ENCODE peak calls at places on chromosomes 7 and 10, in six cellular contexts. Y, M, S, R, E and U are unnamed samples.

GRCh38 chr7:1248459-1249131 is 15.9 kb downstream of the UNCX start:
- DNase-seq in E (no peak), R (no peak), Y (no peak), S (peak), M (no peak), U (no peak)

GRCh38 chr10:108801775-108802516 is 1121.4 kb downstream of the XPNPEP1 start:
- DNase-seq in S (no peak), M (peak), R (no peak), E (no peak), Y (no peak), U (no peak)

GRCh38 chr10:114437456-114438292 is 33.4 kb upstream of the AFAP1L2 start:
- DNase-seq in M (peak), R (peak), E (no peak), S (no peak), Y (no peak), U (no peak)

GRCh38 chr10:79048639-79049550 is 19.9 kb upstream of the ZMIZ1 start:
- DNase-seq in M (no peak), S (peak), R (no peak), Y (no peak), E (peak), U (no peak)

GRCh38 chr7:157056246-157056645 is 45.8 kb upstream of the MNX1 start:
- DNase-seq in R (no peak), Y (no peak), E (no peak), S (no peak), M (no peak), U (no peak)

GRCh38 chr10:7417103-7417623 is 6.3 kb upstream of the SFMBT2 start:
- DNase-seq in M (peak), Y (no peak), S (no peak), E (no peak), R (no peak), U (no peak)

GRCh38 chr10:50853557-50853956 is 31.9 kb downstream of the A1CF start:
- DNase-seq in M (no peak), R (no peak), E (no peak), S (no peak), Y (no peak), U (no peak)

GRCh38 chr7:36597099-36597773 is 127.1 kb downstream of the AOAH start:
- DNase-seq in R (no peak), M (no peak), E (no peak), Y (no peak), S (no peak), U (no peak)

GRCh38 chr7:93856319-93856718 is 34.2 kb downstream of the TFPI2 start:
- DNase-seq in M (no peak), E (no peak), Y (no peak), S (no peak), R (no peak), U (no peak)

GRCh38 chr10:32882076-32882475 is 76.0 kb downstream of the ITGB1 start:
- DNase-seq in S (no peak), Y (no peak), R (no peak), E (no peak), M (no peak), U (no peak)

GRCh38 chr7:148079681-148080080 is 510.9 kb upstream of the C7orf33 start:
- DNase-seq in M (no peak), Y (no peak), R (no peak), E (no peak), S (no peak), U (no peak)

GRCh38 chr7:26477381-26477780 is 185.7 kb downstream of the SNX10 start:
- DNase-seq in S (no peak), Y (no peak), R (no peak), E (no peak), M (no peak), U (no peak)

GRCh38 chr7:135811513-135811912 is 62.9 kb upstream of the FAM180A start:
- DNase-seq in E (no peak), R (no peak), S (no peak), Y (no peak), M (peak), U (no peak)

GRCh38 chr10:46255696-46256355 is 31.0 kb upstream of the ANTXRL start:
- DNase-seq in E (peak), Y (no peak), S (peak), R (peak), M (peak), U (peak)

GRCh38 chr10:12513775-12514663 is 164.7 kb downstream of the CAMK1D start:
- DNase-seq in S (no peak), Y (no peak), R (no peak), E (no peak), M (no peak), U (no peak)

GRCh38 chr10:133039107-133039822 is 48.5 kb upstream of the ADGRA1 start:
- DNase-seq in S (peak), E (no peak), Y (no peak), R (peak), M (no peak), U (no peak)

GRCh38 chr10:60846173-60846572 is 67.9 kb downstream of the CDK1 start:
- DNase-seq in R (no peak), M (peak), E (no peak), S (no peak), Y (no peak), U (no peak)

GRCh38 chr7:29095666-29096560 is 50.4 kb downstream of the CPVL start:
- DNase-seq in Y (no peak), R (no peak), M (no peak), S (no peak), E (no peak), U (no peak)

GRCh38 chr10:77212632-77213031 is 425.0 kb downstream of the KCNMA1 start:
- DNase-seq in R (no peak), E (no peak), M (no peak), S (no peak), Y (no peak), U (no peak)

GRCh38 chr7:141072548-141073172 is 1.2 kb upstream of the TMEM178B start:
- DNase-seq in E (peak), Y (peak), M (peak), R (peak), S (peak), U (peak)

GRCh38 chr10:23065549-23065948 is 29.8 kb upstream of the MSRB2 start:
- DNase-seq in E (peak), M (peak), Y (no peak), S (no peak), R (peak), U (no peak)

GRCh38 chr10:15341502-15342128 is 29.5 kb downstream of the FAM171A1 start:
- DNase-seq in E (no peak), M (no peak), S (no peak), R (no peak), Y (no peak), U (no peak)

GRCh38 chr10:70265032-70265689 is 18.6 kb downstream of the NPFFR1 start:
- DNase-seq in E (peak), Y (no peak), M (no peak), S (peak), R (no peak), U (no peak)

GRCh38 chr7:116886550-116887156 is 24.3 kb downstream of the CAPZA2 start:
- DNase-seq in S (no peak), R (no peak), Y (no peak), M (no peak), E (no peak), U (no peak)

GRCh38 chr7:25752967-25753791 is 398.8 kb upstream of the NFE2L3 start:
- DNase-seq in S (peak), R (no peak), M (no peak), E (no peak), Y (no peak), U (peak)

DNA sequence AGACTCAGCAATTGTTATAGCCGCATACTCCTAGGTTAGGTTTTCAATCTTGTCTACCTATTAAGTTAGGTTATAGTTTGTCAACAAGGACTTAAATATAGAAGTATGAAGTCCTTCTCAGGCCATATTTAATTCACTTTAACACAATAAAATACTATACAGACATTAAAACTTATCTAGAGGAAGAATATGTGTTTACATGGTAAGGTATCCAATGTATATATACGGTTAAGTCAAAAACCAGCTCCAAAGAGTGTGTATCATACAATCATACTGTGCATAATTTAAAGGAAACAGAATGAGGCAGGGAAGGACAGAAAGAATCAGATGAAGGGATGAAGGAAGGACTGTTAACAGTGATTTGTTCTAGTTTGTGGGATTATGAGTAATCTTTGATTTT is 79.5 kb upstream of the LANCL2 start:
- DNase-seq in S (no peak), M (no peak), R (no peak), Y (no peak), E (no peak), U (no peak)
- TF ChIP-seq CTCF in S (no peak), M (no peak), R (no peak), Y (no peak), E (no peak), U (no peak)

GRCh38 chr7:112789453-112789823 is 755 bp downstream of the TMEM168 start:
- DNase-seq in S (no peak), E (no peak), M (no peak), R (no peak), Y (no peak), U (no peak)

GRCh38 chr7:112788778-112789343 is 1.3 kb downstream of the TMEM168 start:
- DNase-seq in S (no peak), R (no peak), E (no peak), M (no peak), Y (no peak), U (no peak)

GRCh38 chr7:112790651-112790973 is 419 bp upstream of the TMEM168 start:
- DNase-seq in E (no peak), M (no peak), Y (no peak), R (no peak), S (no peak), U (no peak)

GRCh38 chr7:112791465-112792168 is 1.4 kb upstream of the TMEM168 start:
- DNase-seq in E (no peak), Y (no peak), M (no peak), S (no peak), R (no peak), U (no peak)

DNA sequence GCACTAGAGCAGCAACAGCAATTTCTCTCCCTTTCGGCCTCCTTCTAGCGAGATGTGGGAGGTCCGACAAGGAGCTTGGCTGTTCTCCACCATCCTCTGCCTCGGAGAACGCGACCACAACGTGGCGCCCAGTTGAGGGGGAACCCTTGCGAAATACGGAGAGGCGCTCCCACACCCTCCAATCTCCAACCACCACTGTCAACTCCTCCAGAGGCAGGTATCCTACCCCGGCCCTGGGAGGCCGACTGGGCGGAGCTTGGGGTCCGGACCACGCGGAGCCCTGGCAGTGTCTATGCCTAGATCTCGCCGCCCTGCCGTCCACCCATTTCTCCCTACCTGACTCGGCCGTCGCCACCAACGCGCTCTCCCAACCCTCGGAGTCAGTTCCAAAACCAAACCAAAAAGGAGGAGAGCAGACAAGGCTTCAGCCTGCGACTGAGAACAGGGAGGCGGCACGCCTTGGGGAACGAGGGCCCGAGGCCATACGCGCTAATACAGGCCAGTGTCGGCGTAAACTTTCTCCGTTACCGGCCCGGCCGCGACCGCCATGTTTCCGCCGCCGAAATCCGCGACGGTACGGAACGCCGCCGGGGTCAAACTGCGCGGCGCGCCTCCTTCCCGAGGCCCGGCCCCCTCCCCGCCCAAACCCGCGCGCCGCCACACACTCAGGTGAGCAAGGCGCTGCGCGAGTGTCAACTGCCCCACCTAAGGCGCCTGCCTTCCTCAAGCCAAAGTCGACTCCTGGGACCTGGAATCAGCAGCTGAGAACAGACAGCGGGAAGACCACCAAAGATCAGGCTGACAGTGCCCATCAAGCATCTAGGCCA is at the start of gene TMEM168:
- DNase-seq in E (peak), S (peak), R (peak), Y (peak), M (peak), U (peak)
- TF ChIP-seq CTCF in E (no peak), S (no peak), R (no peak), Y (no peak), M (no peak), U (no peak)

GRCh38 chr10:126314848-126315247 is 73.4 kb downstream of the ADAM12 start:
- DNase-seq in Y (no peak), E (no peak), M (no peak), R (no peak), S (no peak), U (no peak)
- TF ChIP-seq CTCF in Y (no peak), E (no peak), M (no peak), R (no peak), S (no peak), U (no peak)

GRCh38 chr7:90897961-90898469 is 301.9 kb downstream of the CDK14 start:
- DNase-seq in Y (no peak), S (no peak), M (no peak), R (no peak), E (no peak), U (no peak)

GRCh38 chr7:90900640-90901353 is 304.7 kb downstream of the CDK14 start:
- DNase-seq in S (no peak), E (no peak), R (no peak), M (no peak), Y (no peak), U (no peak)

GRCh38 chr7:90903856-90904255 is 307.7 kb downstream of the CDK14 start:
- DNase-seq in R (no peak), S (peak), E (no peak), M (no peak), Y (no peak), U (no peak)
- TF ChIP-seq CTCF in R (no peak), S (no peak), E (no peak), M (no peak), Y (no peak), U (no peak)